ENCODE peak calls at places on chromosomes 12 and 14, in five cellular contexts. C, W, G, Y and M are unnamed samples.

GRCh38 chr12:66964629-66965028 is 285.8 kb upstream of the GRIP1 start:
- DNase-seq in Y (peak), C (no peak), G (no peak), W (peak), M (no peak)

GRCh38 chr14:36988568-36988967 is 183.8 kb downstream of the SLC25A21 start:
- DNase-seq in Y (no peak), W (no peak), G (no peak), C (no peak), M (no peak)

GRCh38 chr12:67459578-67459977 is 189.0 kb upstream of the DYRK2 start:
- DNase-seq in W (no peak), Y (no peak), C (no peak), G (no peak), M (no peak)

GRCh38 chr14:35963209-35963608 is 137.1 kb downstream of the BRMS1L start:
- DNase-seq in Y (no peak), W (no peak), C (no peak), G (no peak), M (no peak)

GRCh38 chr12:6684609-6685008 is 4.6 kb downstream of the ZNF384 start:
- DNase-seq in G (no peak), Y (peak), C (no peak), W (peak), M (no peak)

GRCh38 chr14:50534998-50535397 is 2.6 kb upstream of the MAP4K5 start:
- DNase-seq in W (no peak), C (no peak), Y (no peak), G (no peak), M (no peak)

GRCh38 chr14:51333299-51333698 is 93.3 kb downstream of the TMX1 start:
- DNase-seq in Y (no peak), W (no peak), G (no peak), C (no peak), M (no peak)

GRCh38 chr14:81465507-81466228 is 65.5 kb upstream of the STON2 start:
- DNase-seq in C (no peak), Y (no peak), G (no peak), W (no peak), M (no peak)